ENCODE peak calls at places on chromosomes 7 and 10, in ten cellular contexts. A, H, J, N, S, O, I, Q, M and K are unnamed samples.

GRCh38 chr10:64011871-64012714 is 490.9 kb downstream of the REEP3 start:
- DNase-seq in A (no peak), M (no peak), O (no peak), J (no peak), I (no peak), H (no peak), N (no peak), Q (no peak), S (no peak), K (no peak)

GRCh38 chr10:49605177-49605938 is 4.8 kb upstream of the SLC18A3 start:
- DNase-seq in H (no peak), M (peak; percentile 52), Q (no peak), J (no peak), I (no peak), S (no peak), A (no peak), N (no peak), O (no peak), K (no peak)

GRCh38 chr7:24337180-24337579 is 53.2 kb downstream of the NPY start:
- DNase-seq in J (no peak), H (peak; percentile 67), O (no peak), Q (no peak), M (no peak), I (no peak), S (no peak), N (no peak), A (no peak), K (no peak)

GRCh38 chr7:150515248-150515647 is 576 bp downstream of the GIMAP7 start:
- DNase-seq in I (no peak), M (no peak), J (no peak), H (no peak), S (no peak), N (no peak), A (no peak), O (no peak), Q (no peak), K (no peak)

GRCh38 chr7:120171406-120171805 is 101.6 kb upstream of the KCND2 start:
- DNase-seq in I (peak; percentile 74), S (no peak), M (no peak), N (no peak), J (no peak), Q (no peak), H (no peak), O (no peak), A (no peak), K (no peak)

GRCh38 chr7:19621740-19622139 is 87.1 kb downstream of the POLR1F start:
- DNase-seq in A (no peak), S (no peak), I (peak; percentile 72), Q (no peak), N (peak; percentile 0), J (no peak), O (peak; percentile 12), H (no peak), M (no peak), K (no peak)

GRCh38 chr7:16961650-16962049 is 79.9 kb upstream of the AGR3 start:
- DNase-seq in A (peak; percentile 92), Q (no peak), N (peak; percentile 65), I (no peak), J (no peak), S (no peak), H (no peak), O (peak; percentile 78), M (no peak), K (no peak)

GRCh38 chr7:139457153-139457946 is 26.1 kb downstream of the KLRG2 start:
- DNase-seq in Q (no peak), J (no peak), I (peak; percentile 13), A (peak; percentile 9), M (no peak), S (no peak), N (peak; percentile 29), O (peak; percentile 75), H (no peak), K (no peak)

GRCh38 chr10:69716711-69717560 is 84.8 kb upstream of the COL13A1 start:
- DNase-seq in O (peak; percentile 67), M (no peak), H (no peak), A (peak; percentile 52), N (peak; percentile 33), I (peak; percentile 95), J (peak; percentile 54), Q (peak; percentile 77), S (no peak), K (no peak)

GRCh38 chr7:35670856-35671569 is 23.9 kb downstream of the HERPUD2 start:
- DNase-seq in J (no peak), N (no peak), H (no peak), A (no peak), Q (no peak), S (no peak), I (no peak), O (no peak), M (no peak), K (no peak)

GRCh38 chr7:80869821-80870751 is 48.8 kb downstream of the SEMA3C start:
- DNase-seq in M (no peak), S (no peak), J (no peak), A (no peak), H (no peak), O (no peak), I (peak; percentile 77), Q (no peak), N (no peak), K (no peak)

GRCh38 chr10:78891741-78892140 is 177.0 kb upstream of the ZMIZ1 start:
- DNase-seq in M (no peak), O (no peak), H (no peak), A (no peak), Q (no peak), I (no peak), J (no peak), S (no peak), N (no peak), K (no peak)

DNA sequence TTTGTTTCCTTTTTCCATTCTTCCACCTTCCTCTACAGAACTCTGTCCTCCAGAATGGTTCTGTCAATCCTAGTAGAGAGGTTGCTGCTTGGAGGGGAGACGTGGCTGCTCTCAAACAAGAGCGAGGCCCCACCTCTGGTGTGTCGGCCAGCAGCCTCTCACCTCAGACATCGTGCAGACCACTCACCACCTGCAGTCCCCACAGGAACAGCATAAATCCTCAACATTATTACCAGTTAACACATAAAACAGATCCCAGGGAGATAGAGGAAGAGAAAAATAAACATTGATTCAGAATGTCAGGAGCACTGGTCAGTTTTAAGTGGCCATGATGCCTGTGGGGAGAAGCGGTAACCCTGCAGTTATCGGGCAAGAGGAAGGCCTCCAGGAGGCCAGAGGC is 485.9 kb upstream of the DPP6 start:
- DNase-seq in O (no peak), A (no peak), I (no peak), N (no peak), H (no peak), S (no peak), J (no peak), Q (no peak), M (no peak), K (no peak)
- H3K9me3 ChIP-seq in O (no peaks in the 10 kb centered on the region), A (peaks cover 38% of the 10 kb centered on the region), I (peaks cover 8% of the 10 kb centered on the region), N (peaks cover 17% of the 10 kb centered on the region), H (peaks cover 9% of the 10 kb centered on the region), S (peaks cover 29% of the 10 kb centered on the region), J (no peaks in the 10 kb centered on the region), Q (no peaks in the 10 kb centered on the region), M (no peaks in the 10 kb centered on the region), K (no peaks in the 10 kb centered on the region)

DNA sequence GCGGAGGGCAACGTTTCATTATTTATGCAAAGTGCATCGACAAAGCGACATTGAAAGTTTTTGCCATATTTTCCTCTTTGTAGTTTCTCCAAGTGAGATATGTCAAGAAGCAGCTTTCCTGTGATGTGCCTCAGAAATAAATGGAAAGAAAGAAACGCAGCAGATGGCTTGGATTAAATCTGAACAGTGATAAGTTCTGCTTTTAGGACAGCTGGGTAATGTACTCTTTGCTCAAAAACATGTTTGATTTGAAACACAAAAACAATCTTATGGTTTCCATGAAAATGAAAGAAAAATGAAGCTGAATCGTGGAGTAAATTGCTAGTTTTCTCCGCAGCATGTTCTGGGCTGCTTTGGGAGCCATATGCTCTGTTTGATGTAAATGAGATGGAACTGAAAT is 166.2 kb downstream of the PTPRN2 start:
- DNase-seq in N (no peak), O (no peak), S (no peak), H (no peak), J (no peak), I (no peak), Q (no peak), M (no peak), A (no peak), K (no peak)
- H3K9me3 ChIP-seq in N (peaks cover 47% of the 10 kb centered on the region), O (no peaks in the 10 kb centered on the region), S (no peaks in the 10 kb centered on the region), H (peaks cover 14% of the 10 kb centered on the region), J (no peaks in the 10 kb centered on the region), I (no peaks in the 10 kb centered on the region), Q (no peaks in the 10 kb centered on the region), M (no peaks in the 10 kb centered on the region), A (peaks cover 10% of the 10 kb centered on the region), K (no peaks in the 10 kb centered on the region)

GRCh38 chr7:3149961-3150516 is 106.4 kb upstream of the CARD11 start:
- DNase-seq in I (no peak), S (no peak), N (no peak), A (no peak), O (no peak), J (no peak), H (no peak), Q (no peak), M (no peak), K (peak; percentile 53)
- H3K9me3 ChIP-seq in I (no peaks in the 10 kb centered on the region), S (no peaks in the 10 kb centered on the region), N (no peaks in the 10 kb centered on the region), A (no peaks in the 10 kb centered on the region), O (no peaks in the 10 kb centered on the region), J (peaks cover 3% of the 10 kb centered on the region), H (no peaks in the 10 kb centered on the region), Q (no peaks in the 10 kb centered on the region), M (no peaks in the 10 kb centered on the region), K (no peaks in the 10 kb centered on the region)

GRCh38 chr7:158979635-158980351 is 123.4 kb downstream of the DYNC2I1 start:
- DNase-seq in A (peak; percentile 39), Q (no peak), S (no peak), I (no peak), H (no peak), N (no peak), M (no peak), J (peak; percentile 31), O (peak; percentile 38), K (peak; percentile 85)
- H3K9me3 ChIP-seq in A (peaks cover 23% of the 10 kb centered on the region), Q (peaks cover 22% of the 10 kb centered on the region), S (peaks cover 35% of the 10 kb centered on the region), I (peaks cover 13% of the 10 kb centered on the region), H (peaks cover 6% of the 10 kb centered on the region), N (peaks cover 17% of the 10 kb centered on the region), M (peaks cover 9% of the 10 kb centered on the region), J (peaks cover 20% of the 10 kb centered on the region), O (no peaks in the 10 kb centered on the region), K (peaks cover 12% of the 10 kb centered on the region)

DNA sequence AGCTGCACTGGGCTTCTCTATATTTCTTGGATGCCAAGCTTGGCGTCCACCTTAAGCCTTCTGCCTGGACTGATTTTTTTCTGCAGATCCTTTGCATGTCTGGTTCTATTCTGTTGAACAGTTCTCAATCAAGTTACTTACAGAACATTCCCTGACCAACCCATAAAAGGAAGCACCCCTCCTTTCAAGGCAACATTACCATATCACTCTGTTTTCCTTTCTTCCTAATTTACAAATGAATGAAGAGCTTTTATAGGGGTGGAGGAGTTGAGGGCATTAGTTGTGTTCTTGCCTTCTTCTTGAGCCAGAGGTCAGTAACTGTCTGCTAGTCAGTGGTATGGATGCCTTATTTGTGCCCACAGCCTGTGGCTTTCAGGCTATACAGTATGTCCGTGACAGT is 361.0 kb downstream of the PHTF2 start:
- DNase-seq in N (no peak), I (no peak), J (no peak), Q (no peak), A (no peak), S (no peak), M (no peak), O (no peak), H (no peak), K (no peak)
- H3K9me3 ChIP-seq in N (no peaks in the 10 kb centered on the region), I (no peaks in the 10 kb centered on the region), J (no peaks in the 10 kb centered on the region), Q (no peaks in the 10 kb centered on the region), A (no peaks in the 10 kb centered on the region), S (no peaks in the 10 kb centered on the region), M (no peaks in the 10 kb centered on the region), O (no peaks in the 10 kb centered on the region), H (no peaks in the 10 kb centered on the region), K (no peaks in the 10 kb centered on the region)